ENCODE peak calls at places on chromosomes 2 and 18, in five cellular contexts. F, I, L, N and K are unnamed samples.

GRCh38 chr2:235659767-235660322 is 166.0 kb downstream of the AGAP1 start:
- DNase-seq in F (peak; percentile 93), I (no peak), L (no peak), N (no peak), K (no peak)

GRCh38 chr2:189285962-189286648 is 106.5 kb upstream of the COL5A2 start:
- DNase-seq in F (peak; percentile 92), I (no peak), L (no peak), N (peak; percentile 61), K (no peak)

GRCh38 chr2:138321458-138321857 is 180.1 kb upstream of the SPOPL start:
- DNase-seq in F (no peak), I (no peak), L (peak; percentile 37), N (no peak), K (peak; percentile 51)

GRCh38 chr2:66851449-66851872 is 416.5 kb downstream of the MEIS1 start:
- DNase-seq in F (peak; percentile 99), I (no peak), L (peak; percentile 66), N (no peak), K (no peak)

GRCh38 chr2:159185401-159186130 is 100.9 kb downstream of the WDSUB1 start:
- DNase-seq in F (peak; percentile 58), I (no peak), L (no peak), N (peak; percentile 50), K (peak; percentile 67)

GRCh38 chr2:498493-499178 is 178.6 kb downstream of the TMEM18 start:
- DNase-seq in F (peak; percentile 0), I (no peak), L (no peak), N (no peak), K (no peak)

GRCh38 chr2:58039170-58039611 is 7.4 kb upstream of the VRK2 start:
- DNase-seq in F (peak; percentile 75), I (no peak), L (no peak), N (no peak), K (no peak)

GRCh38 chr2:225033440-225034390 is 8.6 kb downstream of the DOCK10 start:
- DNase-seq in F (no peak), I (no peak), L (no peak), N (no peak), K (no peak)

GRCh38 chr2:207565736-207566135 is 36.0 kb downstream of the CREB1 start:
- DNase-seq in F (no peak), I (no peak), L (no peak), N (no peak), K (no peak)
- H3K9me3 ChIP-seq in F (no peaks in the 10 kb centered on the region), I (no peaks in the 10 kb centered on the region), L (no peaks in the 10 kb centered on the region), N (no peaks in the 10 kb centered on the region), K (no peaks in the 10 kb centered on the region)

GRCh38 chr18:59381949-59382348 is 22.9 kb upstream of the LMAN1 start:
- DNase-seq in F (no peak), I (no peak), L (no peak), N (no peak), K (no peak)
- H3K27me3 ChIP-seq in F (peaks cover 17% of the 10 kb centered on the region), I (peaks cover 4% of the 10 kb centered on the region), L (no peaks in the 10 kb centered on the region), N (peaks cover 90% of the 10 kb centered on the region), K (peaks cover 55% of the 10 kb centered on the region)

GRCh38 chr18:66995270-66995669 is 391.4 kb upstream of the CDH19 start:
- DNase-seq in F (no peak), I (no peak), L (no peak), N (no peak), K (no peak)

GRCh38 chr18:66990909-66991308 is 387.0 kb upstream of the CDH19 start:
- DNase-seq in F (no peak), I (no peak), L (no peak), N (no peak), K (no peak)

GRCh38 chr18:66999003-66999402 is 395.1 kb upstream of the CDH19 start:
- DNase-seq in F (no peak), I (no peak), L (no peak), N (no peak), K (no peak)

GRCh38 chr18:66993492-66993891 is 389.6 kb upstream of the CDH19 start:
- DNase-seq in F (no peak), I (no peak), L (no peak), N (no peak), K (no peak)

GRCh38 chr18:66994790-66995189 is 390.9 kb upstream of the CDH19 start:
- DNase-seq in F (no peak), I (no peak), L (no peak), N (no peak), K (no peak)
- H3K9me3 ChIP-seq in F (peaks cover 2% of the 10 kb centered on the region), I (no peaks in the 10 kb centered on the region), L (no peaks in the 10 kb centered on the region), N (no peaks in the 10 kb centered on the region), K (no peaks in the 10 kb centered on the region)

GRCh38 chr2:23561088-23561487 is 176.1 kb downstream of the KLHL29 start:
- DNase-seq in F (peak; percentile 54), I (no peak), L (no peak), N (no peak), K (no peak)
- H3K27me3 ChIP-seq in F (no peaks in the 10 kb centered on the region), I (no peaks in the 10 kb centered on the region), L (no peaks in the 10 kb centered on the region), N (no peaks in the 10 kb centered on the region), K (no peaks in the 10 kb centered on the region)

GRCh38 chr2:119104414-119104813 is 54.1 kb downstream of the C1QL2 start:
- DNase-seq in F (no peak), I (no peak), L (no peak), N (no peak), K (peak; percentile 35)

GRCh38 chr2:119109823-119110222 is 48.7 kb downstream of the C1QL2 start:
- DNase-seq in F (no peak), I (no peak), L (no peak), N (no peak), K (peak; percentile 49)

GRCh38 chr2:119102964-119103363 is 55.6 kb downstream of the C1QL2 start:
- DNase-seq in F (no peak), I (no peak), L (no peak), N (no peak), K (no peak)

GRCh38 chr2:119108186-119108585 is 50.4 kb downstream of the C1QL2 start:
- DNase-seq in F (no peak), I (no peak), L (no peak), N (no peak), K (no peak)

DNA sequence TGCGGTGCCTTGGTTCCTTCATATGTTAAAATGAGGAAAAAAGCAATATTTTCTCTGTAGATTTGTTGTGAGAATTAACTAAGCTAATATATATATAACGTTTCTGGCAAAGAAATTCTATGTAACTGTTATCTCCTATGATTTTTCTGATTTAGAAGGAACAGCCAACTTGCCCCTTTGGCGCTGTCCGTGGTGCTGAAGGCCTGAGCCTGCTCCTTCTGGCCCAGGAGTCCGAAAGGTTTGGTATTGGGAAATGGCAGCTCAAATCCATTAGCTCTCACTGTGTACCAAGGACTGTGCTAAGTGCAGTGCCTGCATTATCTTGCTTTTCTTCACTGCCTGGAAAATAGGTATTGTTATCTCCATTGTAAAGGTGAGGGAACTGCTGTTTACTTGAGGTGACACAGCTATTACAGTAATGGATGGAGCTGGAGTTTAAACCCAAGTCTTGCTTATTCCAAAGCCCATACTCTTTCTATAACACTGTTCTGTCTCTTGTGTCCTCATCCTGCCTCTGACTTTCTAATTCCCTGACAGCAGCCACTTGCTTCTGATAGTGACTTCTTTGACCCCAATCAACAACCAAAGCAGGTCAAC is 52.2 kb downstream of the C1QL2 start:
- DNase-seq in F (peak; percentile 33), I (peak; percentile 88), L (peak; percentile 47), N (peak; percentile 87), K (peak; percentile 93)
- H3K9me3 ChIP-seq in F (no peaks in the 10 kb centered on the region), I (no peaks in the 10 kb centered on the region), L (no peaks in the 10 kb centered on the region), N (no peaks in the 10 kb centered on the region), K (peaks cover 9% of the 10 kb centered on the region)

GRCh38 chr2:74514368-74515270 is at the start of gene TLX2:
- DNase-seq in F (no peak), I (peak; percentile 76), L (no peak), N (peak; percentile 25), K (peak; percentile 76)
- H3K27me3 ChIP-seq in F (peaks cover 86% of the 10 kb centered on the region), I (peaks cover 100% of the 10 kb centered on the region), L (peaks cover 3% of the 10 kb centered on the region), N (peaks cover 100% of the 10 kb centered on the region), K (peaks cover 100% of the 10 kb centered on the region)

DNA sequence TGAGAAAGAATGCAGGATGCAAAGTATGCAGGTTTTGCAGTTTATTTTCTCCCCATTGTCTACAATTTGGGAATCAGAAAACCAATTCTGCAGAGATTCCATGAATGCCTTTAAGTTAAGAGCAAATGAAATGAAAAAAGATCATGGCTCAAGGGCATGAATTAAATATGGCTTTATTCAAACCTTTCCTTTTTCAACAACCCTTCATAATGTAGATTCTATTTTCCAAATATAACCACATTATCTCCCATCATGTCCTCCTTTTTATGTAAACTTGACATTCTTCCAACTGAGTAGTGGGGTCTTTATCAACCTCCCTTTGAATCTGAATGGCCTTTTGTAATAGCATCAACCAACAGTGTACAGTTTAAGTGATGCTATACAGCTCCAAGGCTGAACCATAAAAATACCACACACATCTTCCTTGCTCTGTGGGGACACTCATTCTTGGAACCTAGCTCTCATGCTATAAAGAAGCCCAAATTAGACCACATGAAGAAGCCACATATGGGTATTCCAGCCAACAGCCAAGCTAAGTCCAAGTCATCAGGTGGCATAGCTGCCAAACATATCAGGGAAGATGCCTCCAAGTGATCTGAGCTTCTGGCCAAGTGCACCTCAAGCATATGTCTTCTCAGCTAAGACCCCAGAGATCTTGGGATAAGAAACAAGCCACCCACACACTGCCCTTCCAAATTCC is 49.7 kb downstream of the PIAS2 start:
- DNase-seq in F (no peak), I (no peak), L (no peak), N (no peak), K (no peak)
- H3K9me3 ChIP-seq in F (peaks cover 11% of the 10 kb centered on the region), I (peaks cover 19% of the 10 kb centered on the region), L (no peaks in the 10 kb centered on the region), N (no peaks in the 10 kb centered on the region), K (peaks cover 54% of the 10 kb centered on the region)

DNA sequence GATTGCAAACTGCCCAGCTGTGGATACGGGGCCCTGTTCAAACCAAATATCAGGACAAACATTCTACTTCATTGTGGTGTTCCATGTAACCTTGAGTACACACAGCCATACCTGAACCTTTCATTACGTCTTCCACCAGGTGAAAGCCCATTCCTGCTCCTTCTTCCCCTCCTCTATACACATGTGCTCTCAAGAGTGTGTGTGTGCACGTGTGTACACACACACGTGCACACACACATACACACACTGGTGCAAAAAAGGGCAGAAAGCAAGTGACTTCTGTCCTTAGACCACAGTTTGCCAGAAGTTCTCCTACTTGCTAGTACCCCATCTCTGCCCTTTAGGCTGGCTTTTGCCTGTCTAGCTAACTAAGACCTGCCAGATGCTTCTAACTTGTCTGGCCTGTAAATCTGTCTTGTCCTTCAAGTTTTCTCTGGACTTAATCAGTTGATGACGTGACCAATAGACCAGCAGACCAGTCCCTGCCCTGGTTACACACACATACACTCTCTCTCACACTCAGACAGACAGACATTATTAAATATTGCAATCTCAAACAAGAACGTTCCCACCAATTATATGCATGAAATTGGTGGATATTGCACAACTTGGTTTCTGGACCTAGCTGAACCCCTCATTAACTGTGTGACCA is 163.4 kb downstream of the MSH2 start:
- DNase-seq in F (no peak), I (no peak), L (no peak), N (no peak), K (no peak)
- H3K27me3 ChIP-seq in F (peaks cover 48% of the 10 kb centered on the region), I (peaks cover 18% of the 10 kb centered on the region), L (no peaks in the 10 kb centered on the region), N (peaks cover 31% of the 10 kb centered on the region), K (peaks cover under 1% of the 10 kb centered on the region)

DNA sequence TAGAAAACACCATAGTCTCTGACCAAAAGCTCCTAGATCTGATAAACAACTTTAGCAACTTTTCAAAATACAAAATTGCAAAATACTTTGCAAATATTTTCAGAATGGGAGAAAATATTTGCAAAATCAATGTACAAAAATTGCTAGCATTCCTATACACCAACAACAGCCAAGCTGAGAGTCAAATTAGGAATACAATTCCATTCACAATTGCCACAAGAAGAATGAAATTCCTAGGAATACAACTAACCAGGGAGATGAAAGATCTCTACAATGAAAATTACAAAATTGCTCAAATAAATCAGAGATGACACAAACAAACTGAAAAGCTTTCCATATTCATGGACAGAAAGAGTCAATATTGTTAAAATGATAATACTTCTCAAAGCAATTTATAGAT is 327.0 kb upstream of the ZC3H15 start:
- DNase-seq in F (no peak), I (no peak), L (no peak), N (no peak), K (no peak)
- H3K9me3 ChIP-seq in F (no peaks in the 10 kb centered on the region), I (no peaks in the 10 kb centered on the region), L (no peaks in the 10 kb centered on the region), N (no peaks in the 10 kb centered on the region), K (no peaks in the 10 kb centered on the region)